ENCODE peak calls at places on chromosomes 5 and 9, in nine cellular contexts. K is lower leg skin, Y is A172, O is RCC 7860, E is body of pancreas, V is OCI-LY7, L is tibial artery, R is ELF-1, U is heart right ventricle. N is an unnamed sample.

GRCh38 chr5:157106668-157107461 is 2.0 kb downstream of the HAVCR2 start:
- DNase-seq in K (peak; percentile 27), E (no peak), Y (peak; percentile 38), U (peak; percentile 20), L (peak; percentile 65), R (no peak), O (no peak), V (peak; percentile 24), N (no peak)

GRCh38 chr5:160259341-160259740 is 30.0 kb downstream of the FABP6 start:
- DNase-seq in E (no peak), O (no peak), R (no peak), K (no peak), U (no peak), L (no peak), V (no peak), Y (no peak), N (no peak)

GRCh38 chr9:116090030-116090770 is 63.4 kb upstream of the PAPPA start:
- DNase-seq in K (peak; percentile 59), V (no peak), R (no peak), E (no peak), L (no peak), U (no peak), Y (no peak), O (no peak), N (no peak)

GRCh38 chr9:126862461-126862830 is 2.0 kb downstream of the ZBTB34 start:
- DNase-seq in O (no peak), K (no peak), E (no peak), L (no peak), U (no peak), V (peak; percentile 28), R (no peak), Y (no peak), N (no peak)

GRCh38 chr9:27572566-27572917 is 739 bp downstream of the C9orf72 start:
- DNase-seq in O (peak; percentile 35), E (peak; percentile 48), R (peak; percentile 70), U (peak; percentile 51), K (peak; percentile 73), Y (peak; percentile 44), V (peak; percentile 61), L (peak; percentile 78), N (no peak)

GRCh38 chr9:35910613-35911488 is 1.6 kb downstream of the SPAAR start:
- DNase-seq in U (no peak), L (no peak), E (no peak), O (peak; percentile 51), K (no peak), R (peak; percentile 47), V (peak; percentile 67), Y (peak; percentile 74), N (no peak)

GRCh38 chr9:69071059-69071458 is 35.5 kb downstream of the FXN start:
- DNase-seq in K (no peak), R (no peak), L (no peak), Y (no peak), E (no peak), V (no peak), O (no peak), U (no peak), N (no peak)

GRCh38 chr5:158832736-158833135 is 267.0 kb downstream of the EBF1 start:
- DNase-seq in E (no peak), U (no peak), V (no peak), O (no peak), K (no peak), R (no peak), Y (no peak), L (no peak), N (no peak)

GRCh38 chr9:87704342-87704741 is 21.6 kb upstream of the CTSL start:
- DNase-seq in E (no peak), L (no peak), O (no peak), Y (no peak), V (no peak), R (peak; percentile 63), U (no peak), K (no peak), N (no peak)

GRCh38 chr5:163963881-163964280 is 458.5 kb downstream of the MAT2B start:
- DNase-seq in V (no peak), U (no peak), R (no peak), Y (peak; percentile 4), E (no peak), K (no peak), O (no peak), L (no peak), N (no peak)

N was measured in breast epithelium.